ENCODE peak calls at places on chromosomes 6 and 20, in six cellular contexts. One of them, this sample, is unnamed.

GRCh38 chr6:168060521-168060931 is 18.5 kb downstream of the FRMD1 start:
- DNase-seq in NCI-H524: peak; percentile 16
- DNase-seq in pulmonary artery endothelial cell: no peak
- DNase-seq in HS-5: no peak
- DNase-seq in DMS 273 treated with DMSO at 0.1 percent for 48 hours: no peak
- DNase-seq in GM03348: peak; percentile 69
- DNase-seq in this sample: peak; percentile 83

GRCh38 chr6:19231878-19232519 is 605.2 kb upstream of the ID4 start:
- DNase-seq in GM03348: no peak
- DNase-seq in DMS 273 treated with DMSO at 0.1 percent for 48 hours: no peak
- DNase-seq in pulmonary artery endothelial cell: no peak
- DNase-seq in NCI-H524: no peak
- DNase-seq in HS-5: no peak
- DNase-seq in this sample: peak; percentile 82

GRCh38 chr20:45450097-45450818 is 19.3 kb upstream of the WFDC2 start:
- DNase-seq in DMS 273 treated with DMSO at 0.1 percent for 48 hours: peak; percentile 6
- DNase-seq in HS-5: peak; percentile 23
- DNase-seq in GM03348: peak; percentile 66
- DNase-seq in NCI-H524: peak; percentile 38
- DNase-seq in pulmonary artery endothelial cell: no peak
- DNase-seq in this sample: peak; percentile 77

GRCh38 chr6:32047855-32048766 is 9.9 kb downstream of the CYP21A2 start:
- DNase-seq in pulmonary artery endothelial cell: no peak
- DNase-seq in GM03348: peak; percentile 91
- DNase-seq in NCI-H524: peak; percentile 37
- DNase-seq in HS-5: peak; percentile 20
- DNase-seq in DMS 273 treated with DMSO at 0.1 percent for 48 hours: no peak
- DNase-seq in this sample: peak; percentile 18

GRCh38 chr20:46011631-46012482 is 3.1 kb downstream of the MMP9 start:
- DNase-seq in NCI-H524: peak; percentile 26
- DNase-seq in HS-5: no peak
- DNase-seq in DMS 273 treated with DMSO at 0.1 percent for 48 hours: no peak
- DNase-seq in GM03348: no peak
- DNase-seq in pulmonary artery endothelial cell: no peak
- DNase-seq in this sample: no peak

GRCh38 chr20:1417273-1417672 is 24.4 kb upstream of the FKBP1A start:
- DNase-seq in HS-5: peak; percentile 56
- DNase-seq in GM03348: peak; percentile 31
- DNase-seq in DMS 273 treated with DMSO at 0.1 percent for 48 hours: no peak
- DNase-seq in pulmonary artery endothelial cell: no peak
- DNase-seq in NCI-H524: no peak
- DNase-seq in this sample: no peak

GRCh38 chr6:27129917-27130316 is 117.6 kb upstream of the PRSS16 start:
- DNase-seq in NCI-H524: no peak
- DNase-seq in HS-5: no peak
- DNase-seq in DMS 273 treated with DMSO at 0.1 percent for 48 hours: no peak
- DNase-seq in GM03348: no peak
- DNase-seq in pulmonary artery endothelial cell: no peak
- DNase-seq in this sample: no peak

GRCh38 chr6:126307859-126308258 is 32.1 kb upstream of the CENPW start:
- DNase-seq in NCI-H524: no peak
- DNase-seq in HS-5: peak; percentile 29
- DNase-seq in DMS 273 treated with DMSO at 0.1 percent for 48 hours: no peak
- DNase-seq in pulmonary artery endothelial cell: no peak
- DNase-seq in GM03348: peak; percentile 2
- DNase-seq in this sample: no peak

GRCh38 chr20:25302596-25302995 is 54.7 kb downstream of the PYGB start:
- DNase-seq in HS-5: no peak
- DNase-seq in GM03348: no peak
- DNase-seq in NCI-H524: no peak
- DNase-seq in pulmonary artery endothelial cell: no peak
- DNase-seq in DMS 273 treated with DMSO at 0.1 percent for 48 hours: no peak
- DNase-seq in this sample: no peak

GRCh38 chr6:19664878-19665715 is 172.1 kb upstream of the ID4 start:
- DNase-seq in DMS 273 treated with DMSO at 0.1 percent for 48 hours: no peak
- DNase-seq in GM03348: peak; percentile 16
- DNase-seq in HS-5: no peak
- DNase-seq in pulmonary artery endothelial cell: no peak
- DNase-seq in NCI-H524: no peak
- DNase-seq in this sample: no peak

GRCh38 chr6:40932366-40932765 is 106.7 kb downstream of the UNC5CL start:
- DNase-seq in DMS 273 treated with DMSO at 0.1 percent for 48 hours: no peak
- DNase-seq in NCI-H524: no peak
- DNase-seq in pulmonary artery endothelial cell: no peak
- DNase-seq in HS-5: no peak
- DNase-seq in GM03348: no peak
- DNase-seq in this sample: no peak

GRCh38 chr20:62219101-62219991 is 732 bp downstream of the HRH3 start:
- DNase-seq in HS-5: no peak
- DNase-seq in NCI-H524: peak; percentile 49
- DNase-seq in DMS 273 treated with DMSO at 0.1 percent for 48 hours: no peak
- DNase-seq in GM03348: peak; percentile 27
- DNase-seq in pulmonary artery endothelial cell: no peak
- DNase-seq in this sample: no peak

GRCh38 chr6:9139762-9140161 is 704.4 kb upstream of the SLC35B3 start:
- DNase-seq in NCI-H524: no peak
- DNase-seq in pulmonary artery endothelial cell: no peak
- DNase-seq in GM03348: peak; percentile 44
- DNase-seq in DMS 273 treated with DMSO at 0.1 percent for 48 hours: no peak
- DNase-seq in HS-5: peak; percentile 83
- DNase-seq in this sample: no peak

GRCh38 chr6:90575267-90575666 is 11.6 kb downstream of the MAP3K7 start:
- DNase-seq in DMS 273 treated with DMSO at 0.1 percent for 48 hours: no peak
- DNase-seq in pulmonary artery endothelial cell: no peak
- DNase-seq in GM03348: no peak
- DNase-seq in HS-5: no peak
- DNase-seq in NCI-H524: no peak
- DNase-seq in this sample: no peak

GRCh38 chr6:13462380-13463326 is 24.7 kb downstream of the GFOD1 start:
- DNase-seq in GM03348: peak; percentile 72
- DNase-seq in DMS 273 treated with DMSO at 0.1 percent for 48 hours: no peak
- DNase-seq in HS-5: no peak
- DNase-seq in NCI-H524: peak; percentile 13
- DNase-seq in pulmonary artery endothelial cell: no peak
- DNase-seq in this sample: no peak

GRCh38 chr6:107674995-107675738 is 148.9 kb downstream of the SCML4 start:
- DNase-seq in HS-5: peak; percentile 49
- DNase-seq in pulmonary artery endothelial cell: peak; percentile 51
- DNase-seq in DMS 273 treated with DMSO at 0.1 percent for 48 hours: peak; percentile 49
- DNase-seq in GM03348: peak; percentile 94
- DNase-seq in NCI-H524: peak; percentile 74
- DNase-seq in this sample: peak; percentile 81

GRCh38 chr6:64681416-64682160 is 1025.4 kb downstream of the EYS start:
- DNase-seq in NCI-H524: no peak
- DNase-seq in GM03348: no peak
- DNase-seq in pulmonary artery endothelial cell: no peak
- DNase-seq in DMS 273 treated with DMSO at 0.1 percent for 48 hours: no peak
- DNase-seq in HS-5: no peak
- DNase-seq in this sample: no peak

GRCh38 chr6:70079241-70079640 is 212.9 kb downstream of the COL19A1 start:
- DNase-seq in HS-5: no peak
- DNase-seq in GM03348: no peak
- DNase-seq in DMS 273 treated with DMSO at 0.1 percent for 48 hours: no peak
- DNase-seq in pulmonary artery endothelial cell: no peak
- DNase-seq in NCI-H524: no peak
- DNase-seq in this sample: no peak

GRCh38 chr6:70797625-70798024 is 129.9 kb downstream of the SMAP1 start:
- DNase-seq in GM03348: no peak
- DNase-seq in HS-5: no peak
- DNase-seq in pulmonary artery endothelial cell: no peak
- DNase-seq in DMS 273 treated with DMSO at 0.1 percent for 48 hours: no peak
- DNase-seq in NCI-H524: no peak
- DNase-seq in this sample: no peak

GRCh38 chr6:331622-332521 is 39.6 kb downstream of the DUSP22 start:
- DNase-seq in GM03348: no peak
- DNase-seq in HS-5: no peak
- DNase-seq in DMS 273 treated with DMSO at 0.1 percent for 48 hours: no peak
- DNase-seq in NCI-H524: no peak
- DNase-seq in pulmonary artery endothelial cell: no peak
- DNase-seq in this sample: no peak

GRCh38 chr6:21999012-21999528 is 297.8 kb downstream of the PRL start:
- DNase-seq in pulmonary artery endothelial cell: peak; percentile 54
- DNase-seq in HS-5: peak; percentile 15
- DNase-seq in NCI-H524: peak; percentile 88
- DNase-seq in GM03348: peak; percentile 40
- DNase-seq in DMS 273 treated with DMSO at 0.1 percent for 48 hours: peak; percentile 88
- DNase-seq in this sample: peak; percentile 5

GRCh38 chr6:108782231-108783041 is 65.8 kb upstream of the ARMC2 start:
- DNase-seq in pulmonary artery endothelial cell: peak; percentile 40
- DNase-seq in DMS 273 treated with DMSO at 0.1 percent for 48 hours: peak; percentile 28
- DNase-seq in HS-5: peak; percentile 69
- DNase-seq in GM03348: peak; percentile 88
- DNase-seq in NCI-H524: peak; percentile 74
- DNase-seq in this sample: peak; percentile 73

GRCh38 chr20:57840504-57841296 is 130.9 kb upstream of the PMEPA1 start:
- DNase-seq in HS-5: no peak
- DNase-seq in NCI-H524: no peak
- DNase-seq in DMS 273 treated with DMSO at 0.1 percent for 48 hours: no peak
- DNase-seq in pulmonary artery endothelial cell: no peak
- DNase-seq in GM03348: no peak
- DNase-seq in this sample: no peak

GRCh38 chr6:96947055-96947454 is 22.5 kb downstream of the KLHL32 start:
- DNase-seq in HS-5: no peak
- DNase-seq in GM03348: no peak
- DNase-seq in pulmonary artery endothelial cell: no peak
- DNase-seq in NCI-H524: no peak
- DNase-seq in DMS 273 treated with DMSO at 0.1 percent for 48 hours: no peak
- DNase-seq in this sample: no peak

GRCh38 chr6:22071655-22072054 is 225.2 kb downstream of the PRL start:
- DNase-seq in pulmonary artery endothelial cell: peak; percentile 33
- DNase-seq in DMS 273 treated with DMSO at 0.1 percent for 48 hours: peak; percentile 41
- DNase-seq in NCI-H524: no peak
- DNase-seq in HS-5: no peak
- DNase-seq in GM03348: peak; percentile 62
- DNase-seq in this sample: peak; percentile 74

GRCh38 chr6:163926642-163927041 is 512.1 kb downstream of the QKI start:
- DNase-seq in HS-5: no peak
- DNase-seq in DMS 273 treated with DMSO at 0.1 percent for 48 hours: no peak
- DNase-seq in pulmonary artery endothelial cell: no peak
- DNase-seq in NCI-H524: no peak
- DNase-seq in GM03348: peak; percentile 13
- DNase-seq in this sample: peak; percentile 68

GRCh38 chr20:62740286-62741141 is 31.9 kb downstream of the NTSR1 start:
- DNase-seq in HS-5: peak; percentile 91
- DNase-seq in pulmonary artery endothelial cell: peak; percentile 75
- DNase-seq in NCI-H524: no peak
- DNase-seq in GM03348: peak; percentile 73
- DNase-seq in DMS 273 treated with DMSO at 0.1 percent for 48 hours: no peak
- DNase-seq in this sample: no peak

This sample was measured in pons.